ENCODE peak calls at places on chromosomes 2 and 18, in five cellular contexts. H, K, R, S and X are unnamed samples.

GRCh38 chr18:68034293-68034692 is 517.8 kb upstream of the DSEL start:
- DNase-seq in R (no peak), S (no peak), H (no peak), K (no peak), X (no peak)

GRCh38 chr2:69685321-69686048 is 41.9 kb upstream of the AAK1 start:
- DNase-seq in H (no peak), R (no peak), S (no peak), K (no peak), X (no peak)

GRCh38 chr2:202140522-202141292 is 67.7 kb downstream of the KIAA2012 start:
- DNase-seq in H (no peak), S (no peak), K (no peak), R (no peak), X (no peak)

GRCh38 chr2:30701782-30702181 is 105.5 kb downstream of the CAPN13 start:
- DNase-seq in H (no peak), S (no peak), R (no peak), K (no peak), X (no peak)

GRCh38 chr2:161134547-161135518 is 25.4 kb upstream of the TANK start:
- DNase-seq in K (no peak), S (peak), R (no peak), H (no peak), X (no peak)

GRCh38 chr2:70474266-70474848 is 79.3 kb downstream of the TGFA start:
- DNase-seq in H (no peak), K (no peak), R (no peak), S (no peak), X (no peak)

GRCh38 chr2:187165936-187166335 is 282.1 kb downstream of the CALCRL start:
- DNase-seq in R (no peak), H (no peak), K (no peak), S (no peak), X (no peak)

GRCh38 chr18:9884532-9885140 is 1.1 kb upstream of the TXNDC2 start:
- DNase-seq in K (no peak), S (no peak), R (no peak), H (no peak), X (no peak)

GRCh38 chr2:73043978-73044832 is 27.3 kb downstream of the SFXN5 start:
- DNase-seq in R (no peak), H (no peak), K (no peak), S (peak), X (no peak)

GRCh38 chr18:47174545-47175116 is 1.5 kb downstream of the IER3IP1 start:
- DNase-seq in S (no peak), R (no peak), H (no peak), K (no peak), X (no peak)

GRCh38 chr2:168920504-168921157 is 19.5 kb downstream of the G6PC2 start:
- DNase-seq in S (no peak), R (peak), H (no peak), K (no peak), X (no peak)

GRCh38 chr2:109173311-109174171 is 44.5 kb downstream of the SH3RF3 start:
- DNase-seq in R (no peak), S (peak), K (no peak), H (no peak), X (no peak)

GRCh38 chr2:226320073-226320948 is 479.3 kb downstream of the IRS1 start:
- DNase-seq in R (no peak), K (no peak), S (no peak), H (no peak), X (no peak)

GRCh38 chr2:43220982-43221659 is 5.3 kb downstream of the ZFP36L2 start:
- DNase-seq in K (no peak), S (peak), H (no peak), R (no peak), X (peak)

GRCh38 chr2:47566207-47566858 is 163.4 kb downstream of the MSH2 start:
- DNase-seq in H (no peak), K (no peak), S (no peak), R (no peak), X (no peak)

GRCh38 chr18:55384551-55385275 is 203.3 kb downstream of the TCF4 start:
- DNase-seq in S (peak), R (peak), K (no peak), H (no peak), X (no peak)

GRCh38 chr2:239757154-239757760 is 267.9 kb downstream of the NDUFA10 start:
- DNase-seq in S (no peak), R (no peak), K (no peak), H (no peak), X (no peak)

GRCh38 chr2:181523756-181524155 is 66.6 kb downstream of the ITGA4 start:
- DNase-seq in S (no peak), K (no peak), H (no peak), R (no peak), X (no peak)

GRCh38 chr2:74850816-74851566 is 17.1 kb downstream of the HK2 start:
- DNase-seq in S (no peak), H (no peak), K (no peak), R (no peak), X (no peak)